ENCODE peak calls at places on chromosomes 6 and 20, in six cellular contexts. D, J, T, Z, F and E are unnamed samples.

GRCh38 chr6:167932468-167933276 is 64.8 kb upstream of the KIF25 start:
- DNase-seq in D (no peak), J (no peak), T (no peak), Z (no peak), F (no peak), E (peak)

GRCh38 chr6:49384913-49385312 is 78.1 kb downstream of the MMUT start:
- DNase-seq in D (no peak), J (no peak), T (no peak), Z (no peak), F (no peak), E (peak)

GRCh38 chr6:30325873-30326445 is 768 bp upstream of the TRIM39 start:
- DNase-seq in D (peak), J (peak), T (peak), Z (peak), F (no peak), E (peak)

GRCh38 chr6:170435766-170436165 is 117.3 kb downstream of the PSMB1 start:
- DNase-seq in D (no peak), J (no peak), T (no peak), Z (no peak), F (no peak), E (no peak)

GRCh38 chr6:133892444-133893323 is 3.8 kb downstream of the TCF21 start:
- DNase-seq in D (no peak), J (no peak), T (no peak), Z (no peak), F (no peak), E (peak)

GRCh38 chr6:139577991-139578604 is 203.7 kb upstream of the CITED2 start:
- DNase-seq in D (peak), J (no peak), T (peak), Z (no peak), F (no peak), E (peak)

GRCh38 chr6:149132336-149132735 is 185.2 kb upstream of the TAB2 start:
- DNase-seq in D (no peak), J (no peak), T (no peak), Z (no peak), F (peak), E (no peak)

GRCh38 chr20:33042983-33043730 is 10.5 kb upstream of the BPIFB3 start:
- DNase-seq in D (no peak), J (no peak), T (no peak), Z (no peak), F (no peak), E (no peak)

GRCh38 chr6:137487947-137488735 is 6.1 kb downstream of the OLIG3 start:
- DNase-seq in D (no peak), J (no peak), T (no peak), Z (peak), F (no peak), E (peak)

GRCh38 chr6:163226181-163226835 is 188.2 kb upstream of the QKI start:
- DNase-seq in D (peak), J (no peak), T (peak), Z (no peak), F (no peak), E (no peak)

GRCh38 chr6:31419842-31420241 is 16.4 kb downstream of the MICA start:
- DNase-seq in D (peak), J (no peak), T (no peak), Z (no peak), F (no peak), E (no peak)

GRCh38 chr20:848218-848617 is 14.7 kb downstream of the FAM110A start:
- DNase-seq in D (no peak), J (no peak), T (no peak), Z (no peak), F (no peak), E (no peak)

GRCh38 chr20:2112910-2113309 is 11.3 kb downstream of the STK35 start:
- DNase-seq in D (no peak), J (no peak), T (no peak), Z (no peak), F (no peak), E (no peak)

GRCh38 chr6:159499034-159499433 is 194.0 kb downstream of the SOD2 start:
- DNase-seq in D (no peak), J (no peak), T (no peak), Z (no peak), F (no peak), E (no peak)

GRCh38 chr6:109892451-109893435 is 85.4 kb upstream of the GPR6 start:
- DNase-seq in D (no peak), J (no peak), T (no peak), Z (no peak), F (peak), E (peak)

GRCh38 chr20:24691901-24692351 is 222.5 kb downstream of the SYNDIG1 start:
- DNase-seq in D (no peak), J (no peak), T (no peak), Z (no peak), F (no peak), E (no peak)

GRCh38 chr20:32449057-32449889 is 91.1 kb downstream of the ASXL1 start:
- DNase-seq in D (no peak), J (no peak), T (no peak), Z (no peak), F (no peak), E (no peak)

GRCh38 chr6:167819640-167820039 is 7.1 kb upstream of the AFDN start:
- DNase-seq in D (no peak), J (no peak), T (no peak), Z (no peak), F (no peak), E (no peak)

GRCh38 chr20:63940472-63941266 is 15.5 kb downstream of the UCKL1 start:
- DNase-seq in D (no peak), J (no peak), T (no peak), Z (no peak), F (no peak), E (no peak)

GRCh38 chr6:88238065-88238464 is 71.9 kb upstream of the CNR1 start:
- DNase-seq in D (peak), J (no peak), T (no peak), Z (no peak), F (no peak), E (peak)

GRCh38 chr20:7984192-7984591 is 35.4 kb downstream of the TMX4 start:
- DNase-seq in D (no peak), J (no peak), T (no peak), Z (no peak), F (no peak), E (no peak)

GRCh38 chr6:84929212-84929611 is 164.8 kb upstream of the TBX18 start:
- DNase-seq in D (no peak), J (no peak), T (no peak), Z (no peak), F (no peak), E (no peak)

GRCh38 chr6:17280552-17281090 is 540 bp upstream of the RBM24 start:
- DNase-seq in D (no peak), J (no peak), T (peak), Z (no peak), F (no peak), E (peak)

GRCh38 chr6:34053721-34054120 is 92.2 kb downstream of the GRM4 start:
- DNase-seq in D (no peak), J (no peak), T (no peak), Z (no peak), F (no peak), E (peak)

GRCh38 chr20:25257756-25258462 is 10.0 kb downstream of the PYGB start:
- DNase-seq in D (no peak), J (no peak), T (no peak), Z (no peak), F (no peak), E (no peak)

GRCh38 chr20:38979842-38980241 is 17.7 kb downstream of the DHX35 start:
- DNase-seq in D (no peak), J (no peak), T (no peak), Z (no peak), F (no peak), E (no peak)

GRCh38 chr20:19727251-19727847 is 30.7 kb upstream of the RIN2 start:
- DNase-seq in D (no peak), J (no peak), T (no peak), Z (no peak), F (no peak), E (no peak)

GRCh38 chr6:39314273-39314790 is at the start of gene KCNK17:
- DNase-seq in D (no peak), J (no peak), T (no peak), Z (no peak), F (no peak), E (peak)

GRCh38 chr20:53342429-53342828 is 251.2 kb downstream of the ZNF217 start:
- DNase-seq in D (no peak), J (no peak), T (no peak), Z (no peak), F (no peak), E (no peak)

GRCh38 chr6:125918230-125918629 is 38.3 kb upstream of the HINT3 start:
- DNase-seq in D (no peak), J (no peak), T (no peak), Z (no peak), F (no peak), E (no peak)

GRCh38 chr20:39289316-39289715 is 327.2 kb downstream of the DHX35 start:
- DNase-seq in D (no peak), J (no peak), T (no peak), Z (no peak), F (no peak), E (peak)

GRCh38 chr6:166307981-166308768 is at the start of gene PRR18:
- DNase-seq in D (peak), J (no peak), T (no peak), Z (no peak), F (peak), E (peak)

GRCh38 chr20:35458388-35458787 is 3.0 kb downstream of the CEP250 start:
- DNase-seq in D (no peak), J (no peak), T (no peak), Z (no peak), F (no peak), E (no peak)

GRCh38 chr6:151716446-151717047 is 90.9 kb upstream of the ESR1 start:
- DNase-seq in D (peak), J (no peak), T (peak), Z (no peak), F (no peak), E (peak)